ENCODE peak calls at places on chromosome 22, in four cellular contexts. L is HepG2, C is K562, Y is GM12878. J is an unnamed sample. For H3K36me3, the result is how much of the 10 kb centered on the place peaks cover.

GRCh38 chr22:43882122-43882767 is 9.6 kb downstream of the PNPLA5 start:
- DNase-seq in L (no peak), Y (no peak), C (no peak), J (no peak)

GRCh38 chr22:43256569-43257360 is 69.8 kb upstream of the TTLL12 start:
- DNase-seq in Y (no peak), L (no peak), C (no peak), J (no peak)

GRCh38 chr22:31217890-31218287 is 5.8 kb downstream of the LIMK2 start:
- DNase-seq in Y (no peak), C (no peak), L (no peak), J (no peak)

GRCh38 chr22:44585559-44586121 is 87.6 kb upstream of the RTL6 start:
- DNase-seq in Y (no peak), L (no peak), C (no peak), J (no peak)

GRCh38 chr22:30424471-30425326 is 869 bp upstream of the MTFP1 start:
- DNase-seq in L (no peak), C (peak), Y (no peak), J (no peak)

GRCh38 chr22:37328017-37328416 is 45.7 kb downstream of the CYTH4 start:
- DNase-seq in C (no peak), L (no peak), Y (no peak), J (peak)

GRCh38 chr22:26364066-26365015 is 64.7 kb upstream of the ASPHD2 start:
- DNase-seq in Y (peak), L (peak), C (peak), J (peak)

GRCh38 chr22:42932857-42933782 is 76.0 kb upstream of the ARFGAP3 start:
- DNase-seq in C (peak), Y (peak), L (no peak), J (no peak)

GRCh38 chr22:37626556-37627075 is 12.9 kb upstream of the SH3BP1 start:
- DNase-seq in C (no peak), Y (no peak), L (no peak), J (no peak)

GRCh38 chr22:42996646-42997365 is 18.1 kb downstream of the PACSIN2 start:
- DNase-seq in L (no peak), Y (no peak), C (no peak), J (no peak)

GRCh38 chr22:45008853-45009751 is 703 bp downstream of the PHF21B start:
- DNase-seq in Y (no peak), L (no peak), C (peak), J (no peak)

GRCh38 chr22:41482319-41482935 is 13.5 kb downstream of the ACO2 start:
- DNase-seq in L (no peak), Y (no peak), C (peak), J (no peak)

GRCh38 chr22:38243007-38243775 is 29.6 kb downstream of the TMEM184B start:
- DNase-seq in L (peak), Y (no peak), C (no peak), J (no peak)

GRCh38 chr22:48431536-48432315 is 1395.9 kb downstream of the BRD1 start:
- DNase-seq in C (peak), Y (no peak), L (no peak), J (no peak)

GRCh38 chr22:29748248-29748893 is 18.4 kb downstream of the ZMAT5 start:
- DNase-seq in C (no peak), L (no peak), Y (no peak), J (no peak)

GRCh38 chr22:24485170-24485569 is 10.0 kb upstream of the UPB1 start:
- DNase-seq in Y (no peak), C (no peak), L (no peak), J (no peak)

GRCh38 chr22:28462041-28462440 is 217.6 kb downstream of the TTC28 start:
- DNase-seq in C (no peak), L (no peak), Y (no peak), J (no peak)

GRCh38 chr22:49534386-49534785 is 293.3 kb downstream of the BRD1 start:
- DNase-seq in Y (no peak), C (no peak), L (no peak), J (no peak)

GRCh38 chr22:46053563-46054090 is 76.7 kb upstream of the WNT7B start:
- DNase-seq in C (no peak), L (no peak), Y (no peak), J (peak)

GRCh38 chr22:26725012-26725676 is 67.8 kb downstream of the MIAT start:
- DNase-seq in Y (no peak), L (no peak), C (no peak), J (no peak)

GRCh38 chr22:48500481-48501230 is 1327.0 kb downstream of the BRD1 start:
- DNase-seq in L (no peak), Y (no peak), C (no peak), J (no peak)

GRCh38 chr22:31629741-31630184 is 32.3 kb downstream of the PISD start:
- DNase-seq in C (no peak), Y (no peak), L (no peak), J (no peak)

GRCh38 chr22:49930596-49931412 is 12.4 kb downstream of the CRELD2 start:
- DNase-seq in C (peak), Y (peak), L (peak), J (peak)

GRCh38 chr22:45159652-45160462 is 3.9 kb upstream of the NUP50 start:
- DNase-seq in Y (no peak), L (peak), C (peak), J (peak)

DNA sequence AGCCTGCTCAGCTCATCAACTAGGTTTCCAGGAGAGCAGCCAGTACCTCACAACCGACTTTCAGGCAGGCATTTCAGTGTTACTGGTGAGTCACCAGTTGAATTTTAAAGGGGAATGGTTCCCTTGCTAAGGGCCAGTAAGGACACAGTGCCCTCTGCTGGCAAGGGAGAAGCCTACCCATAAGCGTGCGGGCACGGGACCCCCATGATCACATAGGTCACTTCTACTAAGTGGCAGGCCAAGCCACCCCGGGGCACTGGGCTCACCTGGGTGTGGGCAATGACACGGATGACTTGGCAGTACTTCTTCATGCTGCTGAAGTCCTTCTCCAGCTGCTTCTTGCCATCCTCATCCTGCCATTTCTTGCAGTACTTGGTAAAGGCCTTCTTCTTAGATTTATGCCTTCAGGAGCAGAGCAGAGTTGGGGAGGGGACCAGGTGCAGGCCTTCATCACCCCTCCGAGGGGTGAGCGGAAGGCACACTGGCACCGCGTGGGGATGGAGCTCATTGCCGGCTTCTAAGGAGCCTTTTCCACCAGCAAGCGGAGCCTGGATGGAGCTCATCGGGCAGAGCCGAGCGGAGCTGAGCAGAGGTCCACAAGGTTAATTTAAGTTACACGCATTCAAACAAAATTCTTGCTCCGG is 2.9 kb downstream of the RPL3 start:
- DNase-seq in C (peak), Y (peak), L (peak), J (peak)
- H3K36me3 ChIP-seq in C (half or more), Y (half or more), L (half or more), J (under half)

GRCh38 chr22:35795476-35795875 is 77.8 kb downstream of the APOL5 start:
- DNase-seq in Y (no peak), L (no peak), C (no peak), J (no peak)
- TF ChIP-seq MYC in Y (no peak), L (no peak), C (no peak), J (no peak)

GRCh38 chr22:19376247-19376646 is 55.3 kb downstream of the HIRA start:
- DNase-seq in L (no peak), C (no peak), Y (no peak), J (no peak)
- H3K36me3 ChIP-seq in L (half or more), C (half or more), Y (under half), J (under half)

GRCh38 chr22:17135153-17135760 is 14.1 kb upstream of the TMEM121B start:
- DNase-seq in L (no peak), C (no peak), Y (no peak), J (no peak)
- TF ChIP-seq MYC in L (no peak), C (no peak), Y (no peak), J (no peak)